ENCODE peak calls at places on chromosomes 2 and 18, in nine cellular contexts. B is AG08395; V is germinal center; Q is NCI-H82; Y is stimulated activated CD8-positive, alpha-beta memory T cell treated with anti-CD3 and anti-CD28 coated beads, Interleukin-2, amount 100 ng/mL, for 1 hour; M is NCI-H1092 treated with DMSO at 0.1 percent for 48 hours; W is NCI-H146; R is RWPE1; C is pulmonary artery endothelial cell. T is an unnamed sample.
A peak's percentile ranks its signal among the peaks of the same experiment; 100 is the strongest.

GRCh38 chr18:33757037-33757436 is 179.0 kb downstream of the ASXL3 start:
- DNase-seq in B (peak; percentile 25), V (no peak), Q (no peak), Y (no peak), M (no peak), W (no peak), R (no peak), C (no peak), T (peak; percentile 42)

GRCh38 chr2:64913357-64913869 is 75.8 kb upstream of the SLC1A4 start:
- DNase-seq in B (no peak), V (peak; percentile 62), Q (peak; percentile 55), Y (no peak), M (peak; percentile 0), W (peak; percentile 78), R (peak; percentile 16), C (no peak), T (no peak)

GRCh38 chr18:48749768-48750167 is 201.0 kb downstream of the SMAD7 start:
- DNase-seq in B (peak; percentile 84), V (no peak), Q (no peak), Y (no peak), M (no peak), W (no peak), R (no peak), C (no peak), T (peak; percentile 85)

GRCh38 chr2:26555246-26556133 is 77.6 kb upstream of the OTOF start:
- DNase-seq in B (peak; percentile 35), V (no peak), Q (peak; percentile 51), Y (no peak), M (peak; percentile 14), W (peak; percentile 51), R (no peak), C (no peak), T (no peak)

GRCh38 chr2:172710584-172711024 is 25.0 kb upstream of the RAPGEF4 start:
- DNase-seq in B (peak; percentile 84), V (peak; percentile 22), Q (peak; percentile 64), Y (no peak), M (peak; percentile 23), W (peak; percentile 65), R (peak; percentile 84), C (no peak), T (peak; percentile 80)

GRCh38 chr2:218448934-218449333 is 30.0 kb downstream of the VIL1 start:
- DNase-seq in B (peak; percentile 36), V (no peak), Q (no peak), Y (no peak), M (no peak), W (peak; percentile 55), R (peak; percentile 70), C (peak; percentile 15), T (peak; percentile 5)

GRCh38 chr2:207119048-207119447 is 46.7 kb downstream of the KLF7 start:
- DNase-seq in B (no peak), V (no peak), Q (no peak), Y (no peak), M (no peak), W (peak; percentile 10), R (no peak), C (no peak), T (no peak)

GRCh38 chr2:127629637-127630036 is 16.3 kb upstream of the GPR17 start:
- DNase-seq in B (no peak), V (no peak), Q (no peak), Y (no peak), M (no peak), W (no peak), R (no peak), C (no peak), T (no peak)

GRCh38 chr18:75048776-75049454 is 160.0 kb downstream of the PTGR3 start:
- DNase-seq in B (no peak), V (no peak), Q (no peak), Y (no peak), M (no peak), W (no peak), R (no peak), C (no peak), T (no peak)

GRCh38 chr18:37258819-37259218 is 306.8 kb downstream of the CELF4 start:
- DNase-seq in B (no peak), V (no peak), Q (no peak), Y (no peak), M (no peak), W (no peak), R (no peak), C (no peak), T (no peak)

GRCh38 chr2:214019973-214020345 is 390.9 kb upstream of the VWC2L start:
- DNase-seq in B (no peak), V (no peak), Q (no peak), Y (no peak), M (no peak), W (no peak), R (no peak), C (no peak), T (no peak)

T was measured in AG10803.